ENCODE peak calls at places on chromosome 6, in six cellular contexts. U is uterus, F is Peyer's patch, D is pancreas, L is spleen, T is lung. J is an unnamed sample.

GRCh38 chr6:125888989-125889656 is 67.4 kb upstream of the HINT3 start:
- DNase-seq in U (no peak), F (no peak), D (peak; percentile 18), L (no peak), T (peak; percentile 36), J (no peak)

GRCh38 chr6:141848029-141848890 is 284.5 kb upstream of the GJE1 start:
- DNase-seq in U (no peak), F (no peak), D (no peak), L (no peak), T (no peak), J (no peak)

GRCh38 chr6:55694148-55694547 is 115.2 kb upstream of the HMGCLL1 start:
- DNase-seq in U (no peak), F (no peak), D (no peak), L (no peak), T (no peak), J (no peak)

GRCh38 chr6:38495511-38495910 is 144.2 kb downstream of the BTBD9 start:
- DNase-seq in U (no peak), F (no peak), D (no peak), L (no peak), T (no peak), J (no peak)

GRCh38 chr6:46657642-46658041 is 4.9 kb downstream of the SLC25A27 start:
- DNase-seq in U (no peak), F (no peak), D (no peak), L (no peak), T (no peak), J (no peak)

GRCh38 chr6:166556871-166557322 is 29.6 kb downstream of the RAMACL start:
- DNase-seq in U (peak; percentile 77), F (peak; percentile 64), D (peak; percentile 96), L (peak; percentile 86), T (peak; percentile 95), J (no peak)

GRCh38 chr6:94464018-94464510 is 1044.7 kb upstream of the EPHA7 start:
- DNase-seq in U (no peak), F (no peak), D (no peak), L (no peak), T (no peak), J (no peak)

GRCh38 chr6:121879149-121879548 is 443.7 kb downstream of the GJA1 start:
- DNase-seq in U (no peak), F (no peak), D (no peak), L (no peak), T (no peak), J (no peak)

GRCh38 chr6:34229877-34230276 is 6.8 kb upstream of the HMGA1 start:
- DNase-seq in U (no peak), F (no peak), D (no peak), L (no peak), T (no peak), J (no peak)

GRCh38 chr6:24478903-24479302 is 10.5 kb downstream of the GPLD1 start:
- DNase-seq in U (no peak), F (no peak), D (no peak), L (no peak), T (no peak), J (no peak)

GRCh38 chr6:105989178-105989577 is 97.0 kb upstream of the PRDM1 start:
- DNase-seq in U (no peak), F (no peak), D (no peak), L (no peak), T (no peak), J (no peak)

GRCh38 chr6:105992315-105992961 is 93.7 kb upstream of the PRDM1 start:
- DNase-seq in U (peak; percentile 87), F (peak; percentile 93), D (peak; percentile 87), L (peak; percentile 96), T (peak; percentile 77), J (peak; percentile 84)

GRCh38 chr6:105988321-105988720 is 97.8 kb upstream of the PRDM1 start:
- DNase-seq in U (no peak), F (no peak), D (no peak), L (no peak), T (no peak), J (no peak)

GRCh38 chr6:105991561-105992314 is 94.4 kb upstream of the PRDM1 start:
- DNase-seq in U (no peak), F (peak; percentile 78), D (no peak), L (peak; percentile 85), T (no peak), J (peak; percentile 8)

DNA sequence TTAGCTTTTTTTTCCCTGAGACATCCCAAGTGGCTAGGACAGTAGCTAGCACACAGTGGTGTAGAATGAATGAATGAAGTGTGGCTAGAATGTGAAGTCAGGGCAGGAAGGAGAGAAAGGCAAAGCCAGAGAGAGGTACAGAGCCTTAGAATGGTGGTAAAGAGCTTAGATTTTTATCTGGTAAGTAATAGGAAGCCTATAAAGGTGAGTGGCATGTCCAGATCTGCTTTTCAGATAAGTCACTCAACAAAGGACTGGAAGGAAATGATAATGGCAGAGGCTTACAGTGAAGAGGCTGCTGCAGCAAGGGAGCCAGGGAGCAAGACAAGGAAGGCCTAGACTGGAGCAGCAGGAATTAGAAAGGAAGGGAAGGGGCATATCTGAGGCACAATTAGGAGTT is 96.0 kb upstream of the PRDM1 start:
- DNase-seq in U (no peak), F (no peak), D (no peak), L (no peak), T (no peak), J (no peak)
- H3K27me3 ChIP-seq in U (no peaks in the 10 kb centered on the region), F (no peaks in the 10 kb centered on the region), D (peaks cover 31% of the 10 kb centered on the region), L (peaks cover 12% of the 10 kb centered on the region), T (no peaks in the 10 kb centered on the region), J (peaks cover 27% of the 10 kb centered on the region)

GRCh38 chr6:104949206-104949605 is 7.7 kb upstream of the LIN28B start:
- DNase-seq in U (no peak), F (no peak), D (no peak), L (no peak), T (no peak), J (no peak)
- H3K27me3 ChIP-seq in U (peaks cover 87% of the 10 kb centered on the region), F (no peaks in the 10 kb centered on the region), D (peaks cover 39% of the 10 kb centered on the region), L (peaks cover 15% of the 10 kb centered on the region), T (no peaks in the 10 kb centered on the region), J (no peaks in the 10 kb centered on the region)

GRCh38 chr6:107707346-107708270 is 116.5 kb downstream of the SCML4 start:
- DNase-seq in U (no peak), F (no peak), D (no peak), L (no peak), T (no peak), J (no peak)

GRCh38 chr6:107711953-107712522 is 112.1 kb downstream of the SCML4 start:
- DNase-seq in U (no peak), F (no peak), D (no peak), L (no peak), T (no peak), J (no peak)

GRCh38 chr6:107708435-107708834 is 115.7 kb downstream of the SCML4 start:
- DNase-seq in U (no peak), F (no peak), D (no peak), L (no peak), T (no peak), J (no peak)

GRCh38 chr6:107711412-107711811 is 112.7 kb downstream of the SCML4 start:
- DNase-seq in U (no peak), F (no peak), D (no peak), L (no peak), T (no peak), J (no peak)

GRCh38 chr6:107709341-107709740 is 114.8 kb downstream of the SCML4 start:
- DNase-seq in U (no peak), F (no peak), D (no peak), L (no peak), T (no peak), J (no peak)
- H3K27me3 ChIP-seq in U (no peaks in the 10 kb centered on the region), F (no peaks in the 10 kb centered on the region), D (no peaks in the 10 kb centered on the region), L (no peaks in the 10 kb centered on the region), T (no peaks in the 10 kb centered on the region), J (no peaks in the 10 kb centered on the region)

GRCh38 chr6:30481213-30481964 is 7.9 kb upstream of the HLA-E start:
- DNase-seq in U (no peak), F (no peak), D (no peak), L (peak; percentile 79), T (no peak), J (no peak)

GRCh38 chr6:30483677-30484279 is 5.5 kb upstream of the HLA-E start:
- DNase-seq in U (no peak), F (no peak), D (peak; percentile 36), L (no peak), T (no peak), J (peak; percentile 36)

GRCh38 chr6:30485236-30485635 is 4.1 kb upstream of the HLA-E start:
- DNase-seq in U (no peak), F (no peak), D (no peak), L (no peak), T (no peak), J (no peak)

GRCh38 chr6:30480536-30481156 is 8.7 kb upstream of the HLA-E start:
- DNase-seq in U (no peak), F (no peak), D (no peak), L (no peak), T (no peak), J (no peak)
- H3K27me3 ChIP-seq in U (peaks cover 39% of the 10 kb centered on the region), F (no peaks in the 10 kb centered on the region), D (peaks cover 16% of the 10 kb centered on the region), L (peaks cover 19% of the 10 kb centered on the region), T (no peaks in the 10 kb centered on the region), J (peaks cover 57% of the 10 kb centered on the region)

GRCh38 chr6:13730704-13731103 is 19.1 kb upstream of the RANBP9 start:
- DNase-seq in U (no peak), F (no peak), D (no peak), L (no peak), T (no peak), J (no peak)
- H3K27me3 ChIP-seq in U (no peaks in the 10 kb centered on the region), F (no peaks in the 10 kb centered on the region), D (no peaks in the 10 kb centered on the region), L (no peaks in the 10 kb centered on the region), T (no peaks in the 10 kb centered on the region), J (no peaks in the 10 kb centered on the region)

GRCh38 chr6:118715371-118715770 is 64.0 kb upstream of the CEP85L start:
- DNase-seq in U (no peak), F (no peak), D (no peak), L (no peak), T (no peak), J (no peak)
- H3K27me3 ChIP-seq in U (no peaks in the 10 kb centered on the region), F (no peaks in the 10 kb centered on the region), D (no peaks in the 10 kb centered on the region), L (no peaks in the 10 kb centered on the region), T (no peaks in the 10 kb centered on the region), J (no peaks in the 10 kb centered on the region)

GRCh38 chr6:164695896-164696295 is 613.5 kb downstream of the C6orf118 start:
- DNase-seq in U (no peak), F (no peak), D (no peak), L (no peak), T (no peak), J (no peak)
- H3K27me3 ChIP-seq in U (no peaks in the 10 kb centered on the region), F (no peaks in the 10 kb centered on the region), D (no peaks in the 10 kb centered on the region), L (no peaks in the 10 kb centered on the region), T (no peaks in the 10 kb centered on the region), J (no peaks in the 10 kb centered on the region)

GRCh38 chr6:1597121-1597744 is 12.5 kb upstream of the FOXC1 start:
- DNase-seq in U (no peak), F (no peak), D (no peak), L (peak; percentile 27), T (no peak), J (no peak)
- H3K27me3 ChIP-seq in U (peaks cover 8% of the 10 kb centered on the region), F (no peaks in the 10 kb centered on the region), D (peaks cover 15% of the 10 kb centered on the region), L (peaks cover 30% of the 10 kb centered on the region), T (peaks cover 6% of the 10 kb centered on the region), J (peaks cover 44% of the 10 kb centered on the region)